ENCODE peak calls at places on chromosome 3, in four cellular contexts. Q is spleen, F is Panc1, M is endothelial cell of umbilical vein. N is an unnamed sample.

GRCh38 chr3:119304201-119304713 is 10.1 kb downstream of the ARHGAP31 start:
- DNase-seq in M (no peak), Q (no peak), F (no peak), N (no peak)

GRCh38 chr3:39150803-39151631 is 2.4 kb downstream of the CSRNP1 start:
- DNase-seq in Q (no peak), F (no peak), M (peak), N (peak)

GRCh38 chr3:153734777-153735551 is 386.2 kb upstream of the ARHGEF26 start:
- DNase-seq in Q (no peak), F (no peak), M (no peak), N (no peak)

GRCh38 chr3:194741916-194742315 is 56.2 kb downstream of the FAM43A start:
- DNase-seq in Q (no peak), M (peak), F (no peak), N (no peak)

GRCh38 chr3:194801378-194802124 is 115.9 kb downstream of the FAM43A start:
- DNase-seq in M (peak), Q (peak), F (no peak), N (no peak)

GRCh38 chr3:55620361-55621025 is 133.4 kb upstream of the WNT5A start:
- DNase-seq in M (no peak), Q (no peak), F (no peak), N (no peak)

GRCh38 chr3:150740733-150741496 is 22.1 kb downstream of the SIAH2 start:
- DNase-seq in F (no peak), Q (no peak), M (no peak), N (no peak)

GRCh38 chr3:170941551-170941950 is 33.1 kb upstream of the EIF5A2 start:
- DNase-seq in M (peak), F (no peak), Q (no peak), N (no peak)

GRCh38 chr3:48423883-48424695 is 5.8 kb downstream of the PLXNB1 start:
- DNase-seq in M (no peak), Q (no peak), F (no peak), N (no peak)

GRCh38 chr3:79366414-79366813 is 401.4 kb downstream of the ROBO1 start:
- DNase-seq in M (no peak), Q (no peak), F (no peak), N (no peak)

GRCh38 chr3:67463656-67464055 is 190.8 kb downstream of the SUCLG2 start:
- DNase-seq in Q (no peak), M (no peak), F (no peak), N (no peak)

GRCh38 chr3:75886971-75887526 is 101.7 kb upstream of the ZNF717 start:
- DNase-seq in M (no peak), Q (no peak), F (no peak), N (no peak)

GRCh38 chr3:175005193-175005592 is 146.1 kb downstream of the NAALADL2 start:
- DNase-seq in Q (no peak), M (no peak), F (no peak), N (no peak)

GRCh38 chr3:178522200-178523052 is 13.8 kb upstream of the KCNMB2 start:
- DNase-seq in M (peak), Q (no peak), F (no peak), N (no peak)

GRCh38 chr3:134621824-134622223 is 29.0 kb downstream of the KY start:
- DNase-seq in F (no peak), M (no peak), Q (no peak), N (no peak)

GRCh38 chr3:31213869-31214486 is 318.7 kb upstream of the STT3B start:
- DNase-seq in M (peak), Q (no peak), F (no peak), N (no peak)

GRCh38 chr3:58668247-58668646 is 1.7 kb upstream of the FAM3D start:
- DNase-seq in F (no peak), M (no peak), Q (no peak), N (no peak)

GRCh38 chr3:41202834-41203345 is 3.6 kb downstream of the CTNNB1 start:
- DNase-seq in M (peak), Q (no peak), F (no peak), N (no peak)

GRCh38 chr3:86785381-86785780 is 205.6 kb downstream of the VGLL3 start:
- DNase-seq in Q (no peak), F (no peak), M (no peak), N (no peak)

GRCh38 chr3:113153499-113154107 is 57.8 kb upstream of the BOC start:
- DNase-seq in Q (no peak), F (no peak), M (no peak), N (no peak)

GRCh38 chr3:196270499-196270898 is 17.0 kb downstream of the PCYT1A start:
- DNase-seq in M (no peak), F (no peak), Q (no peak), N (no peak)

GRCh38 chr3:151871639-151872468 is 1.6 kb upstream of the SUCNR1 start:
- DNase-seq in F (no peak), M (peak), Q (no peak), N (no peak)

GRCh38 chr3:127014536-127015281 is 31.8 kb downstream of the PLXNA1 start:
- DNase-seq in M (no peak), F (no peak), Q (no peak), N (no peak)

GRCh38 chr3:172708905-172709775 is 1.7 kb downstream of the NCEH1 start:
- DNase-seq in M (no peak), Q (no peak), F (no peak), N (no peak)

GRCh38 chr3:156948402-156949210 is 122.5 kb downstream of the LEKR1 start:
- DNase-seq in M (no peak), F (no peak), Q (no peak), N (no peak)

GRCh38 chr3:75329713-75330112 is 334.4 kb upstream of the FRG2C start:
- DNase-seq in Q (no peak), M (no peak), F (no peak), N (no peak)

GRCh38 chr3:50213383-50213782 is 8.3 kb downstream of the SLC38A3 start:
- DNase-seq in F (no peak), M (no peak), Q (no peak), N (no peak)

GRCh38 chr3:136898954-136899353 is 36.9 kb downstream of the NCK1 start:
- DNase-seq in Q (no peak), M (peak), F (no peak), N (no peak)

GRCh38 chr3:194584866-194585265 is 48.4 kb downstream of the TMEM44 start:
- DNase-seq in F (no peak), Q (no peak), M (peak), N (no peak)

GRCh38 chr3:171838218-171838720 is 4.9 kb upstream of the TMEM212 start:
- DNase-seq in Q (no peak), F (no peak), M (peak), N (peak)

GRCh38 chr3:146851665-146852064 is 246.5 kb upstream of the PLSCR5 start:
- DNase-seq in M (no peak), Q (no peak), F (no peak), N (no peak)

GRCh38 chr3:66532613-66533012 is 31.8 kb upstream of the LRIG1 start:
- DNase-seq in F (no peak), M (no peak), Q (no peak), N (no peak)

GRCh38 chr3:186742618-186743335 is 25.6 kb downstream of the KNG1 start:
- DNase-seq in F (no peak), Q (no peak), M (no peak), N (no peak)

GRCh38 chr3:40104441-40104840 is 205.1 kb upstream of the EIF1B start:
- DNase-seq in F (no peak), M (peak), Q (no peak), N (no peak)

GRCh38 chr3:53101956-53102355 is 28.3 kb downstream of the RFT1 start:
- DNase-seq in Q (no peak), F (no peak), M (no peak), N (no peak)
- H3K27ac ChIP-seq in Q (no peak), F (no peak), M (no peak), N (no peak)

GRCh38 chr3:117548600-117548999 is 839.0 kb downstream of the TUSC7 start:
- DNase-seq in M (no peak), F (no peak), Q (no peak), N (no peak)
- H3K4me3 ChIP-seq in M (no peak), F (no peak), Q (no peak), N (no peak)

GRCh38 chr3:108329508-108329907 is 33.2 kb downstream of the HHLA2 start:
- DNase-seq in F (no peak), Q (no peak), M (no peak), N (no peak)
- TF ChIP-seq POLR2AphosphoS5 in F (no peak), Q (no peak), M (no peak), N (no peak)

DNA sequence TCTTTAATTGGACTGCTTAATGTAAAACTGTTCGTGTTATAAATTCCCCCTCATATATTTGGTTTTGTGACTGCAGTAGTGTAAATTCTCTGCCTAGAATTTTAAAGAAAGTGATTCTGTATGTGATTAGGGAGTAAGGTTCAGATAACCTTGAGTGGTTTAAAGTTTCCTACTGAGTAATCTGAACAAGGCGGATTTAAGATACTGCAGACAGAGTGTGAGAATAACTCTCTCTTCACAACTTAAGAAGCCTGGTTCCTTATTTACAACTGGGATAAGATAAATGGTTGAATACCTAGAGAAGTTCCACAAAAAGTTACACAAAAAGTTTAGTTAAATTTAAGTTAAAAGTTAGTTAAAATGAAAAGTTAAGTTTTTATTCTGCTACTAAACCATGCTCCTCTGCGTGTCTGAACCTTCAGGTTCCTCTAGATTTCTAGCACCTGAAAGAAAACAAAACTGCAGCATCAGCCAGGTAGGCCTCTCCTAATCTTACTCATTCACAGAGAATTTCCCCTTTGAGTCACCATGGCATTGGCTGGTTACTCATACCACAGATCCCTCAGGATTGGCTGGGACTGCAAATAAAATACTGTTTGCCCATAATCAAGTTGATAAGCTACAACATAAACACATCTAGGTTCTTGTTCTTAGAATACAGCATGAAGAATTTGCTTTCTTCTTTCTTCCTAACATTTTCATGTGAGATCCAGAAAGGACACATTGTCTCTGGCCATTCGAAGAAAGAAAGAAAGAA is at the start of gene ARL14:
- DNase-seq in F (peak), Q (no peak), M (peak), N (no peak)
- H3K27ac ChIP-seq in F (peak), Q (peak), M (peak), N (no peak)

GRCh38 chr3:128281461-128282367 is 128.4 kb downstream of the EEFSEC start:
- DNase-seq in Q (peak), M (no peak), F (no peak), N (no peak)

GRCh38 chr3:128285042-128285924 is 132.0 kb downstream of the EEFSEC start:
- DNase-seq in Q (peak), F (no peak), M (no peak), N (no peak)

GRCh38 chr3:128283429-128283828 is 130.1 kb downstream of the EEFSEC start:
- DNase-seq in F (no peak), Q (no peak), M (no peak), N (no peak)

GRCh38 chr3:128280466-128281455 is 127.5 kb downstream of the EEFSEC start:
- DNase-seq in M (no peak), Q (peak), F (no peak), N (no peak)

DNA sequence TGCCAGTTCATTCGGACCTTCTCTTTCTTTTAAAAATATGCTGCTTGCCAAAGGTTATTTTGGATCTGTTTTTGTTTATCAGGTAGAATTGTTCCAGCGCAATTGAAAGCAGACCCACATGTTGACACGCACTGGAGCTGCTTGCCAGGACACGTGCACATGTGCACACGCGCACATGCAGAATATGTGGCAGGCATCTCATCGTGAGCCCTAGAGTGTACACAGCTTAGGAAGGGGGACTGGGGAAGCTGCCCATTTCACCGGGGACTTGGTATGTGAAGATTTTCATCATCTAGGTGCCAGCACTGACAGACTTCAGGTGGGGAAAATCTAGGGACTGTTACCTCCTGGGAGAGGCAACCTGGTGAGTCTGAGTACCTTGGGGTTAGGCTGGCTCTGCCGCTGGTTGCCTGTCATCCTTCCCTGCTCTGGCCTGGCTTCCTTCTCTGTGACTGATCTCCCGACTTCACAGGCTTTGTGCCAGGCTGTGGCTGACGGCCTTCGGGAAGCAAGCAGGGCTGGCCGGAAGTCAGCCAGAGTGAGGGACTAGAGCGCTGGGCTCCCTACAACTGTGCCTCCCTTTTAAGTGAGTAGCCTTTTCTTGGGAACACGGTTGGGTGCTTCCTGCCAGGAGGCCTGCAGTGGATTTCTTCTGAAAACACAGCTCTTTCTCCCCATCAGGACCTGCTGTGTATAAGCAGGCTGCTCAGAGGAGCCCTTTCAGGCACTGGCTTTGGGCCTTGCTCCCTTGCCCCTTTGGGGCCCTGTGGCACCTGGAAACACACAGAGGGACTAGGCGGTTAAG is 129.3 kb downstream of the EEFSEC start:
- DNase-seq in Q (peak), M (no peak), F (no peak), N (no peak)
- H3K4me3 ChIP-seq in Q (no peak), M (no peak), F (no peak), N (no peak)

DNA sequence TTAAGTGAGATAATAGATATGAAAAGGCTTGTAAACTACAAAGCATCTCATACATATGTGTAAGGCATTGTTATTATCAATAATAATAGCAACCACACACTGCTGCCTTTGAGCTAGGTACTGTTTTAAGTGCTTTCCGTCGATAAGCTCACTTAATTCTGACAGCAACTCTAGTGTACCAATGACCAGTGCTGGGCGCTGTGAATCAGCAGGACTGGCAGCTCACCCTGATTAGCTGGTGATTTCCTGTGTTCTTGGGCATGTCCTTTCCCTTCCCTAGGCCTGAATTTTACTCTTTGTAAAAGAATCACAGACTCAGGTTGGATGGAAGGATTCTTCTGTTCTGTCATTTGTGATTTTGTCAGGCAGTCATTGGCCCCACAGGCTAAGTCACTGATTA is 215.6 kb downstream of the LPP start:
- DNase-seq in M (peak), F (no peak), Q (no peak), N (no peak)
- TF ChIP-seq POLR2AphosphoS5 in M (no peak), F (no peak), Q (no peak), N (no peak)

GRCh38 chr3:158717576-158717975 is 14.7 kb downstream of the RARRES1 start:
- DNase-seq in M (no peak), F (no peak), Q (no peak), N (no peak)
- H3K27ac ChIP-seq in M (no peak), F (peak), Q (no peak), N (peak)

GRCh38 chr3:188274249-188274915 is 120.4 kb downstream of the LPP start:
- DNase-seq in Q (no peak), F (no peak), M (no peak), N (no peak)

GRCh38 chr3:188276366-188276765 is 122.4 kb downstream of the LPP start:
- DNase-seq in M (no peak), Q (no peak), F (no peak), N (no peak)

GRCh38 chr3:188270423-188270972 is 116.5 kb downstream of the LPP start:
- DNase-seq in F (no peak), M (peak), Q (no peak), N (peak)

GRCh38 chr3:188271226-188271894 is 117.4 kb downstream of the LPP start:
- DNase-seq in F (no peak), M (peak), Q (no peak), N (no peak)

DNA sequence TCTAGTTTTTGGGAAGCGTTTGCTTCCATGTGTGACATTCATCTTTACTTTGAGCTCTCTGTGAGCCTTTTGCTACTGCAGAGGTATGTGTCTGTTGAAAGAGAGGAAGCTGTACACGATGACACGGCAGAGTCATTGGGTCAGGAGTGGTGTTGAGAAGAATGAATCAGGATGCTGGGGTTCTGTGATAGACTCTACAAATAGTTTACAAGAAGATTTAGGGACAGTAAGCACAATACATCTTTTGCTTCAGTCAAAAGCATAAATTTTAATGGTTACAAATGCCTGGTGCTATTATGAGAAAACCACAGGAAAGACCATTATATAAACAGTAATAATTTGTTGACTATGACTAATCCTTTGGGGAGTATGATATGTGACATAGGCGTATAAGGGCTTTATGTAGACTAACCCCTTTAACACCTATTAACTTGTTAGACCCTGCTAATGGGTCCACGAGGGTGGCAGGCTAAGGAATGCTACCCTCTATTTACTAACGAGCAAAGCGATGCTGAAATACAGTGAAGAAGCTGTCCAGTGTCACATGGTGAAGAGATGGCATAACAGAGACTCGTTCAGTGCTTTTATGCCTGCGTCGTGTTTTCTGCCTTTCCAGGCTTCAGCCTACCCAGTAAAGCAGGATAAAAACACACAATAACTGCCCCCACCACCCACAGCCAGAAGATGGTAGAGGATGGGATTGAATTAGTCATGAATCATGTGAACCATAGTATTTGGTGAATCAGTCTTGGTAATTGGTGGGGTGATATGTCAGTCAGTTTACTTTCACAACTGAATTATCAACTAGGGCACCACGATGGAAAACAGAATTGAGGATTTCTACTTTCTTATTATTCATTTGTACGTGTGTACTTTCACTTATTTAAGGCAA is 118.8 kb downstream of the LPP start:
- DNase-seq in M (peak), F (peak), Q (no peak), N (no peak)
- H3K4me3 ChIP-seq in M (no peak), F (peak), Q (no peak), N (no peak)

DNA sequence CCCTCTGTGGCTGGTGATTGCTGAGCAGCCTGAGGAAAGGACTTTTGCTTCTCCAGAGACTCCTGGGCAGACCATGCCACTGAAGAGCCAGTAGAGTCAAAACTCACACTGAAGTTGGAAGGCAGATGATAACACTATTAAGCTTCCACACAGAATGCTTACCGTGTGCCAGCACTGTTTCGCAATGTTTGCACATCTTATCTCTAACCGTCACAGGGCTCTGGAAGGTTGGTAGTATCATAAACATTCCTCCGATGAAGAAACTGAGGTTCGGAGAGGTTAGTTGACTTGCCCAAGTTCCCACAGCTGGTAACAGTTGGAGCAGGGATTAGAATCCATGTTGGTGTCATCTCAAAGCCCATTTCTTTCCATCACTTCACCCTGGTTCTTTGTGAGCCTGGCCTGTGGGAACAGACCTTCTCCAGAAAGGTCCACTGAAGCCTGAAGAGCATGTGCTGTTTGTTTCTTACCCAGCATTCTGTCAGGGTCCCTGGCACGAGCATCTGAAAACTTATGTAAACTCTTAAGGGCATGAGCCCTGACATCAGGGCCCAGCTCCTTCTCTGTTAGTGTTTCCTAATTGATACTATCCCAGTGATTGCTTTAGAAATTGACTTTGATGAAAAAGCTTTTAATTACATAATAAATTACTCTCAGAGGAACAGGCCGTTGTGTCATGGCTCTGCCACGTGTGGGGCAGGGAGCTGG is 77.0 kb upstream of the PRR23C start:
- DNase-seq in Q (no peak), M (no peak), F (no peak), N (no peak)
- TF ChIP-seq POLR2AphosphoS5 in Q (no peak), M (no peak), F (no peak), N (no peak)

N was measured in breast epithelium.